ENCODE peak calls at places on chromosomes 5 and 9, in nine cellular contexts. W is stimulated activated CD4-positive, alpha-beta T cell treated with anti-CD3 and anti-CD28 coated beads, Interleukin-4, amount 100 ng/mL, for 4 hours; U is foreskin melanocyte; B is left colon; E is activated T-cell treated with anti-CD3 and anti-CD28 coated beads, Interleukin-2, amount 50 U/mL, for 72 hours; F is skeletal muscle cell; L is central memory CD4-positive, alpha-beta T cell; C is colonic mucosa; A is brain microvascular endothelial cell. J is an unnamed sample.
A peak's percentile ranks its signal among the peaks of the same experiment; 100 is the strongest.

GRCh38 chr9:87516222-87516930 is 18.7 kb downstream of the DAPK1 start:
- DNase-seq in W (no peak), U (peak; percentile 78), B (peak; percentile 31), E (no peak), F (no peak), L (no peak), C (no peak), A (peak; percentile 71), J (no peak)

GRCh38 chr9:134486127-134486995 is 155.2 kb upstream of the COL5A1 start:
- DNase-seq in W (no peak), U (no peak), B (no peak), E (no peak), F (no peak), L (no peak), C (no peak), A (no peak), J (no peak)

GRCh38 chr5:33425334-33425733 is 15.4 kb upstream of the TARS1 start:
- DNase-seq in W (no peak), U (no peak), B (no peak), E (no peak), F (no peak), L (no peak), C (no peak), A (no peak), J (no peak)

GRCh38 chr9:15231788-15232635 is 75.0 kb downstream of the TTC39B start:
- DNase-seq in W (no peak), U (peak; percentile 17), B (no peak), E (peak; percentile 15), F (no peak), L (no peak), C (no peak), A (no peak), J (peak; percentile 9)

GRCh38 chr5:111364992-111365391 is 140.8 kb downstream of the CAMK4 start:
- DNase-seq in W (no peak), U (no peak), B (no peak), E (no peak), F (no peak), L (no peak), C (no peak), A (peak; percentile 32), J (no peak)

GRCh38 chr5:143336485-143336884 is 67.0 kb downstream of the NR3C1 start:
- DNase-seq in W (no peak), U (no peak), B (no peak), E (no peak), F (no peak), L (no peak), C (no peak), A (no peak), J (no peak)

GRCh38 chr5:15513379-15513778 is 13.4 kb downstream of the FBXL7 start:
- DNase-seq in W (no peak), U (no peak), B (no peak), E (no peak), F (no peak), L (no peak), C (no peak), A (no peak), J (no peak)

GRCh38 chr5:108924457-108924961 is 176.8 kb downstream of the FER start:
- DNase-seq in W (no peak), U (no peak), B (no peak), E (no peak), F (no peak), L (no peak), C (no peak), A (no peak), J (no peak)

GRCh38 chr5:63141582-63141981 is 563.0 kb downstream of the LRRC70 start:
- DNase-seq in W (no peak), U (no peak), B (no peak), E (no peak), F (no peak), L (no peak), C (no peak), A (no peak), J (no peak)

GRCh38 chr9:108655818-108656217 is 200.0 kb downstream of the ACTL7B start:
- DNase-seq in W (no peak), U (no peak), B (no peak), E (no peak), F (no peak), L (no peak), C (no peak), A (no peak), J (no peak)

GRCh38 chr9:131259432-131259885 is 16.9 kb downstream of the FAM78A start:
- DNase-seq in W (no peak), U (no peak), B (no peak), E (no peak), F (no peak), L (no peak), C (no peak), A (no peak), J (no peak)

GRCh38 chr9:127129718-127130085 is 7.3 kb upstream of the ANGPTL2 start:
- DNase-seq in W (no peak), U (no peak), B (no peak), E (no peak), F (no peak), L (no peak), C (no peak), A (no peak), J (no peak)

GRCh38 chr5:12413075-12413474 is 508.8 kb upstream of the CTNND2 start:
- DNase-seq in W (no peak), U (no peak), B (no peak), E (no peak), F (no peak), L (no peak), C (no peak), A (no peak), J (no peak)

GRCh38 chr5:180872419-180872818 is 11.3 kb upstream of the ZFP62 start:
- DNase-seq in W (no peak), U (no peak), B (no peak), E (no peak), F (no peak), L (no peak), C (no peak), A (no peak), J (no peak)

GRCh38 chr5:179457612-179458011 is 92.7 kb upstream of the RUFY1 start:
- DNase-seq in W (no peak), U (no peak), B (no peak), E (no peak), F (no peak), L (no peak), C (no peak), A (no peak), J (no peak)

GRCh38 chr9:2727966-2728613 is 10.8 kb downstream of the KCNV2 start:
- DNase-seq in W (no peak), U (peak; percentile 68), B (peak; percentile 11), E (peak; percentile 7), F (peak; percentile 20), L (no peak), C (no peak), A (peak; percentile 68), J (peak; percentile 21)

GRCh38 chr9:17578911-17579793 is at the start of gene SH3GL2:
- DNase-seq in W (no peak), U (peak; percentile 3), B (peak; percentile 66), E (peak; percentile 2), F (no peak), L (no peak), C (peak; percentile 74), A (peak; percentile 4), J (no peak)

GRCh38 chr9:93093449-93094293 is 2.3 kb upstream of the CARD19 start:
- DNase-seq in W (no peak), U (no peak), B (peak; percentile 33), E (peak; percentile 41), F (no peak), L (no peak), C (peak; percentile 40), A (no peak), J (no peak)

J was measured in hepatic stellate cell.